ENCODE peak calls at places on chromosomes 7 and 10, in six cellular contexts. A is thoracic aorta; I is activated T-helper 1 cell treated with Interleukin-2 at 50 U/mL for 16 hours; E is HFFc6; N is GM23248; U is activated naive CD4-positive, alpha-beta T cell. Q is an unnamed sample.
A peak's percentile ranks its signal among the peaks of the same experiment; 100 is the strongest.

GRCh38 chr7:7756577-7756976 is 38.2 kb upstream of the RPA3 start:
- DNase-seq in N (no peak), U (no peak), I (no peak), A (no peak), E (no peak), Q (no peak)

GRCh38 chr7:16908561-16908960 is 26.8 kb upstream of the AGR3 start:
- DNase-seq in U (no peak), E (no peak), N (no peak), A (no peak), I (no peak), Q (no peak)

GRCh38 chr7:48209004-48209600 is 37.8 kb downstream of the ABCA13 start:
- DNase-seq in N (no peak), A (no peak), U (no peak), E (no peak), I (no peak), Q (no peak)

GRCh38 chr7:64879800-64880199 is 23.3 kb upstream of the ZNF273 start:
- DNase-seq in U (no peak), N (no peak), A (no peak), E (no peak), I (no peak), Q (no peak)

GRCh38 chr7:29764227-29764626 is 42.1 kb upstream of the WIPF3 start:
- DNase-seq in E (no peak), U (no peak), A (no peak), I (no peak), N (no peak), Q (peak; percentile 61)

GRCh38 chr7:30445770-30446169 is 32.8 kb downstream of the NOD1 start:
- DNase-seq in N (peak; percentile 58), I (peak; percentile 42), U (peak; percentile 30), E (no peak), A (peak; percentile 38), Q (peak; percentile 52)

GRCh38 chr10:118840071-118840775 is 85.5 kb upstream of the CACUL1 start:
- DNase-seq in E (no peak), I (no peak), N (no peak), U (no peak), A (no peak), Q (no peak)

GRCh38 chr10:59575269-59575668 is 134.4 kb downstream of the SLC16A9 start:
- DNase-seq in E (no peak), U (no peak), N (no peak), A (no peak), I (no peak), Q (no peak)

GRCh38 chr7:150410131-150410530 is 31.0 kb downstream of the ZNF775 start:
- DNase-seq in A (no peak), U (no peak), N (no peak), E (no peak), I (no peak), Q (no peak)

GRCh38 chr10:69866246-69866687 is 64.6 kb downstream of the COL13A1 start:
- DNase-seq in E (no peak), I (no peak), U (no peak), A (no peak), N (no peak), Q (no peak)

GRCh38 chr10:22684707-22685106 is 29.7 kb downstream of the PIP4K2A start:
- DNase-seq in E (no peak), A (no peak), U (no peak), N (peak; percentile 17), I (no peak), Q (no peak)

Q was measured in WTC11.